ENCODE peak calls at places on chromosomes 7 and 10, in ten cellular contexts. One of them, this sample, is unnamed.

GRCh38 chr7:1555813-1556540 is at the start of gene TMEM184A:
- DNase-seq in cardiac fibroblast: no peak
- DNase-seq in prostate gland: peak; percentile 90
- DNase-seq in HEK293T: peak; percentile 47
- DNase-seq in MG63: peak; percentile 25
- DNase-seq in activated T-helper 1 cell treated with Interleukin-2 at 50 U/mL for 16 hours: peak; percentile 25
- DNase-seq in neural progenitor cell: peak; percentile 69
- DNase-seq in AG08396: peak; percentile 27
- DNase-seq in T-cell: peak; percentile 46
- DNase-seq in hepatocyte: peak; percentile 89
- DNase-seq in this sample: no peak

GRCh38 chr10:103746598-103746997 is 108.8 kb downstream of the SH3PXD2A start:
- DNase-seq in AG08396: no peak
- DNase-seq in hepatocyte: no peak
- DNase-seq in cardiac fibroblast: no peak
- DNase-seq in MG63: no peak
- DNase-seq in T-cell: no peak
- DNase-seq in prostate gland: no peak
- DNase-seq in HEK293T: no peak
- DNase-seq in neural progenitor cell: no peak
- DNase-seq in activated T-helper 1 cell treated with Interleukin-2 at 50 U/mL for 16 hours: no peak
- DNase-seq in this sample: no peak

GRCh38 chr7:128247640-128248194 is 6.6 kb downstream of the LEP start:
- DNase-seq in activated T-helper 1 cell treated with Interleukin-2 at 50 U/mL for 16 hours: no peak
- DNase-seq in MG63: peak; percentile 24
- DNase-seq in HEK293T: no peak
- DNase-seq in T-cell: no peak
- DNase-seq in hepatocyte: no peak
- DNase-seq in neural progenitor cell: no peak
- DNase-seq in AG08396: peak; percentile 41
- DNase-seq in prostate gland: no peak
- DNase-seq in cardiac fibroblast: peak; percentile 79
- DNase-seq in this sample: no peak

GRCh38 chr7:92982928-92983327 is 134.9 kb downstream of the SAMD9 start:
- DNase-seq in HEK293T: no peak
- DNase-seq in hepatocyte: no peak
- DNase-seq in AG08396: no peak
- DNase-seq in neural progenitor cell: no peak
- DNase-seq in cardiac fibroblast: no peak
- DNase-seq in MG63: no peak
- DNase-seq in T-cell: no peak
- DNase-seq in activated T-helper 1 cell treated with Interleukin-2 at 50 U/mL for 16 hours: no peak
- DNase-seq in prostate gland: no peak
- DNase-seq in this sample: no peak

GRCh38 chr10:11339660-11340059 is 271.8 kb downstream of the USP6NL start:
- DNase-seq in prostate gland: no peak
- DNase-seq in T-cell: no peak
- DNase-seq in AG08396: no peak
- DNase-seq in neural progenitor cell: no peak
- DNase-seq in activated T-helper 1 cell treated with Interleukin-2 at 50 U/mL for 16 hours: no peak
- DNase-seq in MG63: no peak
- DNase-seq in hepatocyte: no peak
- DNase-seq in HEK293T: no peak
- DNase-seq in cardiac fibroblast: no peak
- DNase-seq in this sample: no peak

GRCh38 chr10:67788028-67788886 is 49.7 kb downstream of the DNAJC12 start:
- DNase-seq in AG08396: peak; percentile 36
- DNase-seq in T-cell: peak; percentile 61
- DNase-seq in MG63: no peak
- DNase-seq in HEK293T: peak; percentile 68
- DNase-seq in hepatocyte: peak; percentile 63
- DNase-seq in prostate gland: no peak
- DNase-seq in cardiac fibroblast: peak; percentile 59
- DNase-seq in activated T-helper 1 cell treated with Interleukin-2 at 50 U/mL for 16 hours: peak; percentile 54
- DNase-seq in neural progenitor cell: peak; percentile 78
- DNase-seq in this sample: peak; percentile 37

GRCh38 chr10:59336632-59337031 is 25.7 kb downstream of the FAM13C start:
- DNase-seq in activated T-helper 1 cell treated with Interleukin-2 at 50 U/mL for 16 hours: no peak
- DNase-seq in neural progenitor cell: no peak
- DNase-seq in HEK293T: no peak
- DNase-seq in cardiac fibroblast: peak; percentile 62
- DNase-seq in T-cell: no peak
- DNase-seq in hepatocyte: no peak
- DNase-seq in prostate gland: no peak
- DNase-seq in MG63: no peak
- DNase-seq in AG08396: peak; percentile 31
- DNase-seq in this sample: no peak

GRCh38 chr7:133744451-133744850 is 382.7 kb upstream of the LRGUK start:
- DNase-seq in prostate gland: no peak
- DNase-seq in activated T-helper 1 cell treated with Interleukin-2 at 50 U/mL for 16 hours: no peak
- DNase-seq in AG08396: no peak
- DNase-seq in neural progenitor cell: no peak
- DNase-seq in cardiac fibroblast: no peak
- DNase-seq in MG63: no peak
- DNase-seq in HEK293T: no peak
- DNase-seq in hepatocyte: no peak
- DNase-seq in T-cell: no peak
- DNase-seq in this sample: no peak

GRCh38 chr10:79381804-79382221 is 34.5 kb downstream of the PPIF start:
- DNase-seq in HEK293T: peak; percentile 58
- DNase-seq in activated T-helper 1 cell treated with Interleukin-2 at 50 U/mL for 16 hours: no peak
- DNase-seq in AG08396: peak; percentile 90
- DNase-seq in neural progenitor cell: no peak
- DNase-seq in cardiac fibroblast: peak; percentile 91
- DNase-seq in T-cell: no peak
- DNase-seq in hepatocyte: peak; percentile 67
- DNase-seq in MG63: peak; percentile 82
- DNase-seq in prostate gland: peak; percentile 28
- DNase-seq in this sample: no peak

GRCh38 chr10:97311106-97311615 is 7.9 kb upstream of the FRAT1 start:
- DNase-seq in HEK293T: no peak
- DNase-seq in T-cell: no peak
- DNase-seq in AG08396: no peak
- DNase-seq in hepatocyte: no peak
- DNase-seq in prostate gland: no peak
- DNase-seq in MG63: no peak
- DNase-seq in activated T-helper 1 cell treated with Interleukin-2 at 50 U/mL for 16 hours: no peak
- DNase-seq in cardiac fibroblast: no peak
- DNase-seq in neural progenitor cell: no peak
- DNase-seq in this sample: no peak

GRCh38 chr7:139389774-139390173 is 30.1 kb downstream of the LUC7L2 start:
- DNase-seq in MG63: no peak
- DNase-seq in T-cell: no peak
- DNase-seq in prostate gland: no peak
- DNase-seq in neural progenitor cell: no peak
- DNase-seq in HEK293T: no peak
- DNase-seq in cardiac fibroblast: no peak
- DNase-seq in activated T-helper 1 cell treated with Interleukin-2 at 50 U/mL for 16 hours: no peak
- DNase-seq in hepatocyte: no peak
- DNase-seq in AG08396: no peak
- DNase-seq in this sample: no peak

GRCh38 chr7:116863168-116863670 is 832 bp downstream of the CAPZA2 start:
- DNase-seq in activated T-helper 1 cell treated with Interleukin-2 at 50 U/mL for 16 hours: no peak
- DNase-seq in HEK293T: peak; percentile 41
- DNase-seq in hepatocyte: peak; percentile 49
- DNase-seq in T-cell: no peak
- DNase-seq in AG08396: peak; percentile 26
- DNase-seq in cardiac fibroblast: peak; percentile 38
- DNase-seq in MG63: no peak
- DNase-seq in neural progenitor cell: peak; percentile 62
- DNase-seq in prostate gland: peak; percentile 12
- DNase-seq in this sample: no peak